ENCODE peak calls at places on chromosomes 5 and 9, in nine cellular contexts. U is adrenal gland, D is body of pancreas, V is heart right ventricle, M is A549, H is Peyer's patch, E is WERI-Rb-1, C is fibroblast of lung, F is right cardiac atrium. L is an unnamed sample.

GRCh38 chr5:156188026-156188425 is 138.9 kb upstream of the SGCD start:
- DNase-seq in H (no peak), C (peak; percentile 25), U (no peak), E (no peak), F (no peak), M (no peak), V (no peak), D (peak; percentile 12), L (no peak)

GRCh38 chr9:126523621-126524111 is 90.1 kb upstream of the LMX1B start:
- DNase-seq in E (no peak), F (no peak), C (no peak), U (no peak), D (no peak), H (peak; percentile 66), V (no peak), M (no peak), L (no peak)

GRCh38 chr9:129586647-129587046 is 34.3 kb downstream of the C9orf50 start:
- DNase-seq in U (no peak), E (no peak), M (no peak), V (no peak), D (no peak), F (no peak), H (no peak), C (peak; percentile 66), L (no peak)

GRCh38 chr5:522899-523657 is 1.2 kb downstream of the SLC9A3 start:
- DNase-seq in C (no peak), E (peak; percentile 52), M (no peak), U (no peak), V (no peak), D (peak; percentile 26), F (peak; percentile 49), H (no peak), L (peak; percentile 64)

GRCh38 chr9:108760841-108761240 is 94.9 kb downstream of the ACTL7B start:
- DNase-seq in C (no peak), H (no peak), V (no peak), F (no peak), E (no peak), U (no peak), D (no peak), M (no peak), L (no peak)

GRCh38 chr5:127290019-127290945 is at the start of gene MEGF10:
- DNase-seq in U (peak; percentile 59), C (peak; percentile 48), H (no peak), F (peak; percentile 73), M (no peak), E (peak; percentile 59), V (peak; percentile 35), D (peak; percentile 54), L (peak; percentile 89)

GRCh38 chr9:134922066-134922931 is 4.6 kb upstream of the FCN1 start:
- DNase-seq in H (no peak), C (peak; percentile 47), F (peak; percentile 72), E (no peak), V (peak; percentile 44), D (no peak), U (peak; percentile 37), M (no peak), L (no peak)

GRCh38 chr5:176507911-176508310 is 29.3 kb downstream of the RNF44 start:
- DNase-seq in M (no peak), C (no peak), V (no peak), E (no peak), D (no peak), U (no peak), H (no peak), F (no peak), L (no peak)

GRCh38 chr9:71647094-71647591 is 121.2 kb downstream of the CEMIP2 start:
- DNase-seq in M (peak; percentile 45), U (peak; percentile 64), H (peak; percentile 35), E (no peak), F (peak; percentile 86), V (peak; percentile 68), C (peak; percentile 78), D (peak; percentile 51), L (peak; percentile 12)

GRCh38 chr9:130140701-130141100 is 31.5 kb upstream of the NCS1 start:
- DNase-seq in F (no peak), H (no peak), D (no peak), C (no peak), E (no peak), U (no peak), M (no peak), V (no peak), L (no peak)

GRCh38 chr5:10330511-10331105 is 22.9 kb upstream of the MARCHF6 start:
- DNase-seq in U (no peak), F (no peak), C (no peak), E (no peak), H (no peak), M (no peak), D (no peak), V (no peak), L (no peak)

GRCh38 chr9:14247577-14247976 is 66.4 kb downstream of the NFIB start:
- DNase-seq in C (no peak), H (no peak), V (no peak), M (no peak), F (no peak), E (no peak), U (no peak), D (no peak), L (no peak)

GRCh38 chr5:107668933-107669542 is 1.7 kb downstream of the EFNA5 start:
- DNase-seq in U (no peak), H (no peak), E (no peak), V (no peak), M (peak; percentile 48), D (no peak), C (peak; percentile 13), F (no peak), L (peak; percentile 51)

GRCh38 chr9:133982971-133983720 is 9.0 kb downstream of the VAV2 start:
- DNase-seq in E (no peak), F (peak; percentile 40), M (no peak), C (no peak), U (no peak), D (peak; percentile 9), H (no peak), V (no peak), L (no peak)

GRCh38 chr5:143642791-143643190 is 169.2 kb upstream of the HMHB1 start:
- DNase-seq in U (no peak), F (no peak), M (no peak), C (no peak), V (no peak), E (no peak), D (no peak), H (no peak), L (no peak)

GRCh38 chr5:1564824-1565736 is 41.3 kb upstream of the LPCAT1 start:
- DNase-seq in H (no peak), E (peak; percentile 80), D (no peak), F (peak; percentile 47), C (no peak), U (no peak), V (no peak), M (no peak), L (no peak)

GRCh38 chr5:57335092-57335491 is 147.5 kb downstream of the ACTBL2 start:
- DNase-seq in D (no peak), U (no peak), E (no peak), H (no peak), V (no peak), C (peak; percentile 87), F (no peak), M (peak; percentile 72), L (no peak)

GRCh38 chr5:157732130-157732783 is 1.0 kb downstream of the THG1L start:
- DNase-seq in C (no peak), U (no peak), E (no peak), H (no peak), F (no peak), M (no peak), V (no peak), D (no peak), L (no peak)

GRCh38 chr5:97167435-97167834 is 15.6 kb downstream of the RIOK2 start:
- DNase-seq in H (no peak), V (no peak), U (no peak), M (no peak), D (no peak), C (no peak), E (no peak), F (no peak), L (no peak)

GRCh38 chr9:74078647-74079046 is 418.5 kb upstream of the RORB start:
- DNase-seq in H (no peak), U (no peak), C (no peak), M (no peak), E (no peak), V (no peak), F (no peak), D (no peak), L (no peak)

DNA sequence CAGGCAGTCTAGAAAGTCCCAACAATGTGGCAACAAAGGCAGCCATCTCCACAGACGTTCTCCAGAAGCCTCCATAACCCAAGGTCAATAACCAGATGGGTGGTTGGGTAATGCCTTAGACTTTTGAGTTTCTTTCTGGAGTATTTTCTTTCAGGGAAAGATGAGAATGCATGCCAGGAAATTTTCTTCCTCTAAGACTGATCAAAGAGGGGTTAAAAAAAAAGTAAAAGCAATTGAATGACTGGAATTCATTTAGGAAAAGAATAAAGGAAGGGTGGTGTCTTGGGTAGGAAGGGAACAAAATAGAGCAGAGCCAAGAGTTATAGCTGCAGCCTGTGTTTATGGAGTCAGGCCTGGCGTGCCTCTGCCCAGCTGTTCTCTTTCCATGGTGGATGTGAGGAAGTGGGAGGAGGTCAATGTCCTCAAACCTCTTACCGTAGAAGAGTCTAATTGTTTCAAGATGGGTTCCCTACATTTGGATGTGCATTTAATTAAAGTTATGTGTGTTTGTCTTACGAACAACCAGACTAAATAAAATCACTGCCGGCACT is 76.6 kb upstream of the TTC23L start:
- DNase-seq in F (peak; percentile 69), H (no peak), D (peak; percentile 10), C (peak; percentile 94), E (no peak), V (peak; percentile 16), U (no peak), M (no peak), L (no peak)
- H3K27ac ChIP-seq in F (peak overlapping the region; percentile 73), H (no peak overlapping the region), D (no peak overlapping the region), C (peak overlapping the region; percentile 63), E (no peak overlapping the region), V (peak overlapping the region; percentile 70), U (no peak overlapping the region), M (no peak overlapping the region), L (peak overlapping the region; percentile 21)

GRCh38 chr5:102855684-102856373 is 100.7 kb downstream of the PAM start:
- DNase-seq in U (no peak), E (no peak), H (no peak), F (no peak), C (no peak), D (no peak), M (no peak), V (no peak), L (no peak)
- H3K4me3 ChIP-seq in U (no peak overlapping the region), E (no peak overlapping the region), H (no peak overlapping the region), F (no peak overlapping the region), C (no peak overlapping the region), D (no peak overlapping the region), M (no peak overlapping the region), V (no peak overlapping the region), L (no peak overlapping the region)

DNA sequence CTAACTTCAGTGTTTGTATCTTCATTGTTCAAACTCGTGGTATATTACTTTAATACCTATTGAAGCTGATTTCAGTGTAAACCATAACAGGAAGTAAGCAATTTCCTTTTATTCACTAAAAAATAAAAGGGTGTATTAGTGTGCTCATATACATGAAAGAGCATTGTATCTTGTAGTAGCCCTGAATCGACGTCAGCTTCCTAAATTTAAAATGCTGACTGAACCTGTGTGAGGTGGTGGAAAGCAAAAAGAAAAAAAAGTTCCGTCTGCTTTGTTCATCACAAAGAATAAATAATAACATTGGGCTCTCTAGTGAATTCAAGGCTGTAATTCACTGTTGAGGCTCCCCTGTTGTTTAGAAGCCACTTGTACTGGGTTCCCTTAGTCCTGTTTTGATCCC is 11.5 kb downstream of the SMARCA2 start:
- DNase-seq in V (no peak), F (no peak), U (no peak), D (no peak), E (no peak), C (no peak), M (no peak), H (no peak), L (no peak)
- H3K27ac ChIP-seq in V (peak overlapping the region; percentile 84), F (no peak overlapping the region), U (no peak overlapping the region), D (no peak overlapping the region), E (no peak overlapping the region), C (no peak overlapping the region), M (no peak overlapping the region), H (peak overlapping the region; percentile 5), L (no peak overlapping the region)

GRCh38 chr5:119333421-119333851 is 22.4 kb upstream of the TNFAIP8 start:
- DNase-seq in C (no peak), V (no peak), H (no peak), D (no peak), M (no peak), F (no peak), U (no peak), E (no peak), L (no peak)
- H3K4me3 ChIP-seq in C (no peak overlapping the region), V (no peak overlapping the region), H (peak overlapping the region; percentile 16), D (no peak overlapping the region), M (no peak overlapping the region), F (no peak overlapping the region), U (no peak overlapping the region), E (no peak overlapping the region), L (no peak overlapping the region)

L was measured in GM23338.